ENCODE peak calls at places on chromosomes 3 and 15, in eight cellular contexts. X, J, T, D, R, K, M and W are unnamed samples.

GRCh38 chr3:62567097-62568021 is 194.0 kb upstream of the FEZF2 start:
- DNase-seq in X (no peak), J (no peak), T (peak), D (no peak), R (no peak), K (no peak), M (no peak), W (no peak)

GRCh38 chr3:10352146-10352911 is 31.4 kb upstream of the SEC13 start:
- DNase-seq in X (no peak), J (no peak), T (peak), D (no peak), R (no peak), K (no peak), M (no peak), W (no peak)

GRCh38 chr3:105518806-105519418 is 152.2 kb downstream of the ALCAM start:
- DNase-seq in X (no peak), J (peak), T (peak), D (no peak), R (no peak), K (peak), M (peak), W (peak)

GRCh38 chr3:167887096-167887495 is 151.6 kb downstream of the SERPINI1 start:
- DNase-seq in X (no peak), J (no peak), T (peak), D (no peak), R (no peak), K (no peak), M (peak), W (no peak)

GRCh38 chr3:39388741-39389248 is 5.6 kb downstream of the SLC25A38 start:
- DNase-seq in X (no peak), J (no peak), T (no peak), D (no peak), R (no peak), K (no peak), M (no peak), W (no peak)

GRCh38 chr3:171825222-171825828 is 15.0 kb upstream of the PLD1 start:
- DNase-seq in X (no peak), J (no peak), T (peak), D (no peak), R (no peak), K (no peak), M (no peak), W (no peak)

GRCh38 chr3:40994611-40995010 is 204.7 kb upstream of the CTNNB1 start:
- DNase-seq in X (no peak), J (no peak), T (peak), D (no peak), R (no peak), K (no peak), M (no peak), W (no peak)

GRCh38 chr3:115706311-115706829 is 83.1 kb downstream of the GAP43 start:
- DNase-seq in X (no peak), J (no peak), T (no peak), D (no peak), R (no peak), K (no peak), M (no peak), W (no peak)

GRCh38 chr3:17307482-17307881 is 422.7 kb downstream of the PLCL2 start:
- DNase-seq in X (no peak), J (no peak), T (no peak), D (no peak), R (no peak), K (no peak), M (peak), W (no peak)

GRCh38 chr15:92091155-92091734 is 237.7 kb downstream of the SLCO3A1 start:
- DNase-seq in X (no peak), J (no peak), T (peak), D (no peak), R (no peak), K (peak), M (peak), W (no peak)

GRCh38 chr3:190696777-190697501 is 165.6 kb downstream of the GMNC start:
- DNase-seq in X (no peak), J (peak), T (peak), D (no peak), R (no peak), K (peak), M (peak), W (peak)

GRCh38 chr15:44094776-44095175 is 100.3 kb downstream of the FRMD5 start:
- DNase-seq in X (no peak), J (no peak), T (no peak), D (no peak), R (no peak), K (no peak), M (no peak), W (no peak)

GRCh38 chr15:95458736-95459135 is 871.8 kb upstream of the NR2F2 start:
- DNase-seq in X (no peak), J (no peak), T (no peak), D (no peak), R (no peak), K (no peak), M (no peak), W (no peak)

GRCh38 chr15:38010390-38010789 is 76.0 kb downstream of the TMCO5A start:
- DNase-seq in X (no peak), J (no peak), T (peak), D (no peak), R (no peak), K (no peak), M (no peak), W (no peak)

GRCh38 chr15:39925112-39925830 is 5.2 kb upstream of the GPR176 start:
- DNase-seq in X (no peak), J (no peak), T (peak), D (no peak), R (no peak), K (peak), M (no peak), W (no peak)

GRCh38 chr3:8458711-8459110 is 42.9 kb upstream of the LMCD1 start:
- DNase-seq in X (peak), J (no peak), T (no peak), D (no peak), R (no peak), K (no peak), M (no peak), W (no peak)

GRCh38 chr3:132788299-132788698 is 66.1 kb upstream of the NPHP3 start:
- DNase-seq in X (no peak), J (no peak), T (peak), D (no peak), R (no peak), K (no peak), M (peak), W (no peak)

GRCh38 chr3:131178710-131179375 is 152.2 kb downstream of the NEK11 start:
- DNase-seq in X (no peak), J (no peak), T (no peak), D (no peak), R (no peak), K (no peak), M (no peak), W (no peak)

GRCh38 chr15:90020041-90020735 is 19.1 kb downstream of the ZNF710 start:
- DNase-seq in X (peak), J (no peak), T (no peak), D (no peak), R (no peak), K (no peak), M (no peak), W (no peak)

GRCh38 chr3:34634939-34635338 is 836.5 kb downstream of the PDCD6IP start:
- DNase-seq in X (no peak), J (no peak), T (no peak), D (no peak), R (no peak), K (no peak), M (no peak), W (no peak)

GRCh38 chr3:161163297-161163696 is 57.8 kb upstream of the NMD3 start:
- DNase-seq in X (no peak), J (peak), T (peak), D (no peak), R (no peak), K (peak), M (peak), W (no peak)

GRCh38 chr3:43883729-43884396 is 193.1 kb downstream of the ABHD5 start:
- DNase-seq in X (no peak), J (no peak), T (no peak), D (no peak), R (no peak), K (no peak), M (no peak), W (no peak)

GRCh38 chr15:67967871-67968423 is 86.2 kb upstream of the PIAS1 start:
- DNase-seq in X (peak), J (no peak), T (peak), D (no peak), R (no peak), K (peak), M (peak), W (no peak)

GRCh38 chr15:29312387-29312786 is 42.8 kb upstream of the NSMCE3 start:
- DNase-seq in X (no peak), J (no peak), T (no peak), D (no peak), R (no peak), K (no peak), M (no peak), W (no peak)

GRCh38 chr3:126570103-126570541 is 11.4 kb upstream of the C3orf22 start:
- DNase-seq in X (no peak), J (no peak), T (no peak), D (no peak), R (no peak), K (no peak), M (no peak), W (no peak)

GRCh38 chr3:188006726-188007393 is 147.1 kb upstream of the LPP start:
- DNase-seq in X (no peak), J (no peak), T (no peak), D (no peak), R (no peak), K (no peak), M (no peak), W (no peak)

GRCh38 chr3:54703906-54704305 is 224.0 kb downstream of the LRTM1 start:
- DNase-seq in X (no peak), J (no peak), T (no peak), D (no peak), R (no peak), K (no peak), M (no peak), W (no peak)

GRCh38 chr15:101045236-101045646 is 126.1 kb downstream of the LRRK1 start:
- DNase-seq in X (peak), J (no peak), T (no peak), D (no peak), R (no peak), K (no peak), M (no peak), W (no peak)

GRCh38 chr3:17070560-17070959 is 185.8 kb downstream of the PLCL2 start:
- DNase-seq in X (no peak), J (no peak), T (peak), D (no peak), R (no peak), K (no peak), M (no peak), W (no peak)

GRCh38 chr15:31597466-31597865 is 270.8 kb downstream of the KLF13 start:
- DNase-seq in X (no peak), J (no peak), T (no peak), D (no peak), R (no peak), K (no peak), M (no peak), W (no peak)

GRCh38 chr15:22227961-22228762 is 147.8 kb downstream of the OR4M2 start:
- DNase-seq in X (no peak), J (no peak), T (no peak), D (no peak), R (no peak), K (no peak), M (no peak), W (no peak)

GRCh38 chr3:36540898-36541518 is 160.7 kb downstream of the STAC start:
- DNase-seq in X (no peak), J (peak), T (peak), D (no peak), R (no peak), K (no peak), M (peak), W (no peak)

GRCh38 chr3:30751610-30752299 is 142.7 kb downstream of the GADL1 start:
- DNase-seq in X (no peak), J (no peak), T (peak), D (peak), R (peak), K (peak), M (peak), W (peak)

GRCh38 chr3:56935821-56936220 is 124.6 kb upstream of the SPATA12 start:
- DNase-seq in X (no peak), J (no peak), T (no peak), D (no peak), R (no peak), K (no peak), M (no peak), W (no peak)

GRCh38 chr3:146052046-146052790 is 108.8 kb downstream of the PLOD2 start:
- DNase-seq in X (no peak), J (no peak), T (no peak), D (no peak), R (no peak), K (no peak), M (no peak), W (no peak)

GRCh38 chr15:75143738-75144334 is 57.8 kb upstream of the C15orf39 start:
- DNase-seq in X (no peak), J (no peak), T (no peak), D (no peak), R (no peak), K (no peak), M (no peak), W (no peak)

GRCh38 chr3:56469141-56469540 is 874 bp upstream of the ERC2 start:
- DNase-seq in X (no peak), J (no peak), T (no peak), D (no peak), R (no peak), K (no peak), M (no peak), W (no peak)

GRCh38 chr15:51132384-51133139 is 37.9 kb upstream of the TNFAIP8L3 start:
- DNase-seq in X (no peak), J (peak), T (peak), D (no peak), R (no peak), K (peak), M (peak), W (no peak)

GRCh38 chr3:194405756-194406155 is 6.7 kb upstream of the GP5 start:
- DNase-seq in X (no peak), J (no peak), T (no peak), D (no peak), R (no peak), K (no peak), M (no peak), W (no peak)

GRCh38 chr15:79004336-79004735 is 59.5 kb upstream of the CTSH start:
- DNase-seq in X (no peak), J (no peak), T (peak), D (no peak), R (no peak), K (peak), M (peak), W (no peak)